ENCODE peak calls at places on chromosome 2, in nine cellular contexts. N, A, W, V, Y, Q, P, H and O are unnamed samples.

GRCh38 chr2:100784681-100785080 is 35.3 kb upstream of the NPAS2 start:
- DNase-seq in N (no peak), A (no peak), W (no peak), V (no peak), Y (no peak), Q (no peak), P (no peak), H (no peak), O (no peak)

GRCh38 chr2:157838442-157839161 is 37.5 kb downstream of the ACVR1 start:
- DNase-seq in N (peak; percentile 68), A (peak; percentile 66), W (peak; percentile 78), V (no peak), Y (peak; percentile 19), Q (peak; percentile 88), P (no peak), H (no peak), O (peak; percentile 71)

GRCh38 chr2:162382283-162382682 is 38.4 kb downstream of the GCA start:
- DNase-seq in N (no peak), A (no peak), W (no peak), V (no peak), Y (no peak), Q (peak; percentile 14), P (no peak), H (no peak), O (no peak)

GRCh38 chr2:64404002-64404731 is 49.8 kb upstream of the LGALSL start:
- DNase-seq in N (peak; percentile 88), A (peak; percentile 90), W (peak; percentile 92), V (peak; percentile 90), Y (peak; percentile 88), Q (peak; percentile 98), P (no peak), H (no peak), O (peak; percentile 38)

GRCh38 chr2:70907130-70907756 is 28.5 kb upstream of the ATP6V1B1 start:
- DNase-seq in N (no peak), A (no peak), W (no peak), V (no peak), Y (no peak), Q (peak; percentile 45), P (peak; percentile 18), H (no peak), O (no peak)

GRCh38 chr2:75431757-75432156 is 129.0 kb downstream of the EVA1A start:
- DNase-seq in N (no peak), A (no peak), W (no peak), V (no peak), Y (no peak), Q (no peak), P (no peak), H (no peak), O (no peak)

GRCh38 chr2:154143105-154143504 is 271.4 kb downstream of the GALNT13 start:
- DNase-seq in N (no peak), A (no peak), W (no peak), V (no peak), Y (no peak), Q (no peak), P (no peak), H (no peak), O (no peak)

GRCh38 chr2:233832869-233833812 is 21.2 kb downstream of the HJURP start:
- DNase-seq in N (no peak), A (no peak), W (peak; percentile 62), V (peak; percentile 61), Y (no peak), Q (peak; percentile 50), P (peak; percentile 48), H (no peak), O (no peak)

GRCh38 chr2:191629001-191629453 is 48.9 kb upstream of the NABP1 start:
- DNase-seq in N (no peak), A (no peak), W (no peak), V (no peak), Y (no peak), Q (no peak), P (no peak), H (no peak), O (no peak)

GRCh38 chr2:23900927-23901322 is 26.0 kb downstream of the ATAD2B start:
- DNase-seq in N (peak; percentile 59), A (no peak), W (peak; percentile 91), V (no peak), Y (no peak), Q (peak; percentile 92), P (peak; percentile 71), H (no peak), O (peak; percentile 92)

GRCh38 chr2:64730551-64731305 is 77.0 kb upstream of the SERTAD2 start:
- DNase-seq in N (peak; percentile 85), A (no peak), W (peak; percentile 80), V (peak; percentile 89), Y (peak; percentile 38), Q (peak; percentile 88), P (peak; percentile 59), H (peak; percentile 11), O (peak; percentile 77)

DNA sequence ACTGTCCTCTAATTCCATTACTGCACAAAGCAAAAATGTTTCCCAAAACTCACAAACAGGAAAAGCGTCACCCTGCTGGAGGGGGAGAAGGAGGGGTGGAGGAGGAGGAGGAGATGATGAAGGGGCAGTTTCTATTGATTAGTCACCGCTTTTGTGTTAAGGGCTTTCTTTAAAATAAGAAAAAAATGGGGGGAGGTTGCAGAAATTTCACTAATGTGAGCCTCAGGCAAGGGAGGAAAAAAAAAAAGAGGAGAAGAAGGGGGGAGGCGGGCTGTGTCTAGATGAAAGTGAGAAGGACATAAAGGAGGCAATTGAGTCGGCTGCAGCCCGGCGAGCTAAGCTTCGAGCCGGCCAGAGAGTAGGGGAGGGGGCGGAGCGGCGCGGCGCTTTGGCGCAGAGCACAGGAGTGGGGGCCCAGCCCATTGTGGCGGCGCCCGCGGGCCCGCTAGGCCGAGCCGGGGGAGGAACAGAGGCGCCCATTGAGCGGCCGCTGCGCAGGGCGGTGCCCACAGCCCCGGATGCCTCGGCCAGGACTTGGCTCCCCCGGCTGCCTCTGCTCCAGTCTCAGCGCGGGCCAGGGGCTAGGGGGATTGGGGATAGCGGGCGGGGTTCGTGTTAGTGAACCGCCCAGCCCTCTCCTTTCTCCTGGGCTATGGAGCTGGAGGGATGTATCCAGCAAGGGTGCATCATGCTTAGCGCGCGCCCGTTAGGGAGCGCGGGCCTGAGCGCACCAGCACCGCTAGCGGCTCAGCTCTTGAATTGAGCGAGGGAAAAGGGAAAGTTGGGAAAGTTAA is 7.9 kb downstream of the PAX3 start:
- DNase-seq in N (no peak), A (no peak), W (no peak), V (no peak), Y (no peak), Q (no peak), P (no peak), H (no peak), O (peak; percentile 82)
- H3K4me3 ChIP-seq in N (no peak overlapping the region), A (peak overlapping the region; percentile 3), W (no peak overlapping the region), V (no peak overlapping the region), Y (peak overlapping the region; percentile 27), Q (no peak overlapping the region), P (peak overlapping the region; percentile 6), H (no peak overlapping the region), O (peak overlapping the region; percentile 47)

DNA sequence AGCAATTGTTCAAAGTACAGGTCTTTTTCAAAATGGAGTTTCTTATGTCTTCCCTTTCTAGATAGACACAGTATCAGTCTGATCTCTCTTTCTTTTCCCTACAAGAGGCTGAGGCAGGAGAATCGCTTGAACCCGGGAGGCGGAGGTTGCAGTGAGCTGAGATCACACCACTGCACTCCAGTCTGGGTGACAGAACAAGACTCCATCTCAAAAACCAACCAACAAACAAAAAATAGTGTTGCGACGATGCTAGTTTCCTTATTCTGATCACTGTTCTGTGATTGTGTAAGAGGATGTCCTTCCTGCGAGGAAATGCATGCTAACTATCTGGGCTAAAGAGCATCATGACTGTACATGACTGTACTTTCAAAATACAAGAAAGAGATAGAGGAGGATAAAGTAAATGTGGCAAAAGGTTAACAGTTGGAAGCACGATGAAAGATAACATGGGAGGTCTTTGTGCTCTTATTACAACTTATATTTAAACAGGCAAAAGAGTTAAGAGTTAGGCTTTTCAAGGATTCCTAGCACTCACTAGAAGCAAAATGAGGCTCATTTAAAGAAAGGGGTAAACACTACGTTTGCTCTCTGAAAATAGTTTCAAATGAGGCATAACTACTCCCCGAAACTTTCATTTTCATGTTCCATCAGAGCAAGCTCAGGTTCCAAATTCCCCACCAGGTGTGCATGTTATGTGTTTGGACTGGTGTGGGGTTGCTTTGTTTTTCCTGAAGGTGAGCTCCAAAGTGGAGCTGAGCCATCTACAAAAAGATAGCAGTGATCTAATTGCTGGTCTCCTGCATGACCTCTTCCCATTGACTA is 23.8 kb downstream of the SOWAHC start:
- DNase-seq in N (no peak), A (no peak), W (peak; percentile 81), V (no peak), Y (no peak), Q (peak; percentile 65), P (no peak), H (no peak), O (peak; percentile 50)
- H3K4me3 ChIP-seq in N (no peak overlapping the region), A (no peak overlapping the region), W (no peak overlapping the region), V (no peak overlapping the region), Y (no peak overlapping the region), Q (no peak overlapping the region), P (no peak overlapping the region), H (peak overlapping the region; percentile 42), O (no peak overlapping the region)

DNA sequence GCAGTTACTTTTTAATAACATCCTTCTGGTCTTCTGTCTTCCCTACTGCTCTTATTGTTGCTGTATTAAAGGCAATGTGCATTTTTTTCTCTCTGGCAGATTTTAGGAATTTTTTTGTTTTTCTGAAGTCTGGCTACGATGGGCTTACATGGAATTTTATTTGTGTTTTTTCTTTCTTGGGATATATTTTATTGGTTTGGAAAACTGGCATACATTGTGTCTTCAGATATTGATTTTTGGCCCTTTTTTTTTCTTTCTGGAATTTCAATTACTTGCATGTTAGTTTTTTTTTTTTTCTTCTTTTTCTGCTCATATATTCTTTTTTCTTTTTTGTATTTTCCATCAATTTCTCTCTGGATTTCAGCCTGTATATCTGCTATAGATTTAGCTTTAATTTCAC is 442.1 kb upstream of the TRIB2 start:
- DNase-seq in N (no peak), A (no peak), W (no peak), V (no peak), Y (no peak), Q (no peak), P (no peak), H (no peak), O (no peak)
- H3K4me3 ChIP-seq in N (no peak overlapping the region), A (no peak overlapping the region), W (no peak overlapping the region), V (no peak overlapping the region), Y (no peak overlapping the region), Q (no peak overlapping the region), P (no peak overlapping the region), H (no peak overlapping the region), O (no peak overlapping the region)

GRCh38 chr2:225599856-225600255 is 200.3 kb downstream of the NYAP2 start:
- DNase-seq in N (no peak), A (no peak), W (no peak), V (no peak), Y (no peak), Q (no peak), P (no peak), H (no peak), O (no peak)

GRCh38 chr2:225600444-225600843 is 200.9 kb downstream of the NYAP2 start:
- DNase-seq in N (no peak), A (no peak), W (peak; percentile 23), V (no peak), Y (no peak), Q (peak; percentile 1), P (no peak), H (no peak), O (no peak)

GRCh38 chr2:225598922-225599321 is 199.4 kb downstream of the NYAP2 start:
- DNase-seq in N (no peak), A (no peak), W (peak; percentile 63), V (no peak), Y (no peak), Q (no peak), P (no peak), H (no peak), O (peak; percentile 33)

GRCh38 chr2:225597911-225598310 is 198.4 kb downstream of the NYAP2 start:
- DNase-seq in N (no peak), A (no peak), W (peak; percentile 18), V (no peak), Y (no peak), Q (no peak), P (no peak), H (no peak), O (no peak)

GRCh38 chr2:225598426-225598825 is 198.9 kb downstream of the NYAP2 start:
- DNase-seq in N (no peak), A (no peak), W (peak; percentile 5), V (no peak), Y (no peak), Q (no peak), P (no peak), H (no peak), O (no peak)
- H3K4me3 ChIP-seq in N (no peak overlapping the region), A (no peak overlapping the region), W (no peak overlapping the region), V (no peak overlapping the region), Y (no peak overlapping the region), Q (no peak overlapping the region), P (no peak overlapping the region), H (no peak overlapping the region), O (no peak overlapping the region)